ENCODE peak calls at places on chromosome 1, in six cellular contexts. M is H9, E is psoas muscle, C is IMR-90, V is lung, X is ascending aorta. W is an unnamed sample. For H3K4me1, the result is how much of the 10 kb centered on the place peaks cover.

GRCh38 chr1:157893681-157894080 is 52.1 kb upstream of the CD5L start:
- DNase-seq in M (no peak), E (no peak), C (no peak), V (no peak), X (no peak), W (no peak)

GRCh38 chr1:167669209-167670139 is 39.4 kb downstream of the RCSD1 start:
- DNase-seq in M (no peak), E (peak), C (no peak), V (no peak), X (no peak), W (no peak)

GRCh38 chr1:103265551-103265950 is 157.2 kb upstream of the COL11A1 start:
- DNase-seq in M (no peak), E (no peak), C (peak), V (no peak), X (no peak), W (no peak)

GRCh38 chr1:30763654-30764248 is 6.2 kb upstream of the LAPTM5 start:
- DNase-seq in M (no peak), E (peak), C (peak), V (no peak), X (no peak), W (no peak)

GRCh38 chr1:230250676-230251075 is 175.5 kb downstream of the PGBD5 start:
- DNase-seq in M (peak), E (no peak), C (no peak), V (no peak), X (no peak), W (no peak)

GRCh38 chr1:243642936-243643335 is 207.1 kb downstream of the AKT3 start:
- DNase-seq in M (no peak), E (no peak), C (peak), V (no peak), X (no peak), W (no peak)

GRCh38 chr1:88697503-88697902 is 13.4 kb downstream of the PKN2 start:
- DNase-seq in M (no peak), E (no peak), C (peak), V (no peak), X (no peak), W (no peak)

GRCh38 chr1:222081859-222082258 is 340.0 kb upstream of the DUSP10 start:
- DNase-seq in M (no peak), E (no peak), C (peak), V (no peak), X (no peak), W (no peak)

GRCh38 chr1:204940591-204940990 is 69.9 kb downstream of the NFASC start:
- DNase-seq in M (no peak), E (no peak), C (peak), V (no peak), X (no peak), W (no peak)

GRCh38 chr1:203200059-203200553 is 13.6 kb upstream of the CHI3L1 start:
- DNase-seq in M (no peak), E (no peak), C (peak), V (peak), X (no peak), W (peak)

GRCh38 chr1:185376840-185377635 is 60.0 kb upstream of the IVNS1ABP start:
- DNase-seq in M (no peak), E (no peak), C (peak), V (no peak), X (no peak), W (no peak)

GRCh38 chr1:207848234-207848633 is 62.7 kb downstream of the CD34 start:
- DNase-seq in M (no peak), E (peak), C (peak), V (peak), X (peak), W (peak)

GRCh38 chr1:4307911-4308545 is 346.4 kb upstream of the AJAP1 start:
- DNase-seq in M (peak), E (no peak), C (no peak), V (no peak), X (no peak), W (no peak)

GRCh38 chr1:239262538-239262937 is 123.8 kb upstream of the CHRM3 start:
- DNase-seq in M (no peak), E (no peak), C (no peak), V (no peak), X (no peak), W (no peak)

GRCh38 chr1:151782741-151783140 is 7.6 kb downstream of the TDRKH start:
- DNase-seq in M (no peak), E (no peak), C (no peak), V (no peak), X (no peak), W (no peak)

GRCh38 chr1:231241751-231242150 is 739 bp downstream of the GNPAT start:
- DNase-seq in M (no peak), E (no peak), C (no peak), V (no peak), X (no peak), W (no peak)

GRCh38 chr1:21496063-21496462 is 13.2 kb upstream of the ALPL start:
- DNase-seq in M (no peak), E (no peak), C (no peak), V (no peak), X (no peak), W (no peak)

GRCh38 chr1:230243583-230244377 is 176.7 kb downstream of the GALNT2 start:
- DNase-seq in M (no peak), E (no peak), C (peak), V (no peak), X (no peak), W (no peak)

DNA sequence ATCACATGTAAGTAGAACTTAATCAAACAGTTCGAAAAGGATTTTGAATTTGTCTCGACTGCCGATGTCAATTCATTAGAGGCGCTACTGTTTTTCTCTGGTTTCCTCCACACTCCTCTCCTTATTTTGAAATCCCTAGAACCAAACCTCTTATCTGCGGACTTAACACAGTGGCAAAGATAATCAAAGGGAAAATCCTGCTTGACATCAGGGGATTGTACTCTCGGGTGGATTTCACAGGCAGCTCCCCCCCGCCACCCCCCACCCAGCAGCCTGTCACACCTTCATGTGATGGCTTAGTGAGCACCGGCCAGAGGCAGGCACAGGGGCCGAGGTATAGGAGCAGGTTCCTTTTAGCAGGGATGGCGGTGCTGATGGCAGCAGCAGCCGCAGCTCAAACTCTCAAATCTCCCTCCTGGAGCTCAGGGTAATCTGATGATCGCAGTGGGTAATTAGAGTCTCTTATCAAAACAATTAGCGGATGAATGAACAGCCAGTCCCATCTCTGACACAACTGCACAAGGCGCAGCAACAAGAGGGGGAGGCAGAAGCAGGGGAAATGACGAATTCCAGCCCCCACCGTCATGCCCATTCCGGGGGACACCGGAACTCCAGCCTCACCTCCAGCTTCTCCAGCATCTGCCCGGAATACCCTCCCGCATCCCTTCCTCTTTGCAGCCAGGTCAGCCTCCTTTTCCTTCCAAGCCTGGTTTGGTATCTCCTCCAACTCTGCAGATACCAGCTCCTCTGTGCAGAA is 80.3 kb downstream of the SSBP3 start:
- DNase-seq in M (no peak), E (no peak), C (no peak), V (no peak), X (no peak), W (no peak)
- H3K4me1 ChIP-seq in M (under half), E (half or more), C (half or more), V (under half), X (under half), W (under half)

GRCh38 chr1:198364471-198364870 is 176.0 kb downstream of the ATP6V1G3 start:
- DNase-seq in M (no peak), E (no peak), C (peak), V (no peak), X (no peak), W (no peak)
- H3K4me1 ChIP-seq in M (under half), E (under half), C (under half), V (under half), X (under half), W (under half)

GRCh38 chr1:24825174-24825573 is 79.9 kb downstream of the CLIC4 start:
- DNase-seq in M (no peak), E (no peak), C (no peak), V (no peak), X (no peak), W (no peak)
- H3K4me1 ChIP-seq in M (under half), E (under half), C (under half), V (under half), X (under half), W (under half)

GRCh38 chr1:46524843-46525242 is 26.6 kb downstream of the KNCN start:
- DNase-seq in M (no peak), E (peak), C (no peak), V (no peak), X (no peak), W (no peak)

GRCh38 chr1:46526689-46527291 is 24.7 kb downstream of the KNCN start:
- DNase-seq in M (peak), E (peak), C (no peak), V (no peak), X (no peak), W (peak)

GRCh38 chr1:46527474-46528296 is 23.8 kb downstream of the KNCN start:
- DNase-seq in M (peak), E (peak), C (peak), V (peak), X (no peak), W (peak)

GRCh38 chr1:46525253-46525983 is 26.0 kb downstream of the KNCN start:
- DNase-seq in M (no peak), E (peak), C (no peak), V (no peak), X (no peak), W (no peak)

DNA sequence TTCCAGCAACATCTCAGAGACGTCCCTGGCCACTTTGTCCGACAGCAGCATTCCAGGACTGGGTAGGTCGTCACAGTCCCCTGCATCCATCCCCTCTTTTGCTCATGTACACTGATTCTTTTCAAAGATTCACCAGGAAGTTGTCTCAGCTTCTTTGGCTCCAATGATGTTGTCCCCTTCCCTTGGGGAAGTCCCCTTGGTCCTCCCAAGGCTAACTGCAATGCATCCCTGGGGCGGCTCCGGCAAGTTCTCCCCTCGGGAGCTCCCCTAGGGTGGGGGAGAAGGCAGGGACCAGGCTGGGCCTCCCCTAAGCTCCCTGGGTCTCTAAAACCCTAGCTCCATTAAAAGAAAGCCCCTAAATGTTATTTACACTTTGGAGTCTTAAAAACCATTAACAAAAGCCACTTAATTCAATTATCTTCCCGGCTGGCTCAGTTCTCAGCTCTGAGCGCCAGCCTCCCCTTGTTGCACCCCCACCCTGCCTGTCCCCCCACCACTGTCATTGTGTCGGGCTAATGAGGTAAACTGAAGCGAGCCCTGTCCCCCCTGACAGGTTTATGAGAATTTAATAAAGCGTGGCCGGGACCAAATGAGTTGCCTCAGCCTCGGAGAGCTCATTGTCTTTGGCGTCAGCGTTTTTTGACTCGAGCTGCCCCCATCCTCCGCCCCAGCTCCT is 25.3 kb downstream of the KNCN start:
- DNase-seq in M (no peak), E (peak), C (no peak), V (no peak), X (no peak), W (no peak)
- H3K4me1 ChIP-seq in M (under half), E (under half), C (under half), V (under half), X (under half), W (under half)

DNA sequence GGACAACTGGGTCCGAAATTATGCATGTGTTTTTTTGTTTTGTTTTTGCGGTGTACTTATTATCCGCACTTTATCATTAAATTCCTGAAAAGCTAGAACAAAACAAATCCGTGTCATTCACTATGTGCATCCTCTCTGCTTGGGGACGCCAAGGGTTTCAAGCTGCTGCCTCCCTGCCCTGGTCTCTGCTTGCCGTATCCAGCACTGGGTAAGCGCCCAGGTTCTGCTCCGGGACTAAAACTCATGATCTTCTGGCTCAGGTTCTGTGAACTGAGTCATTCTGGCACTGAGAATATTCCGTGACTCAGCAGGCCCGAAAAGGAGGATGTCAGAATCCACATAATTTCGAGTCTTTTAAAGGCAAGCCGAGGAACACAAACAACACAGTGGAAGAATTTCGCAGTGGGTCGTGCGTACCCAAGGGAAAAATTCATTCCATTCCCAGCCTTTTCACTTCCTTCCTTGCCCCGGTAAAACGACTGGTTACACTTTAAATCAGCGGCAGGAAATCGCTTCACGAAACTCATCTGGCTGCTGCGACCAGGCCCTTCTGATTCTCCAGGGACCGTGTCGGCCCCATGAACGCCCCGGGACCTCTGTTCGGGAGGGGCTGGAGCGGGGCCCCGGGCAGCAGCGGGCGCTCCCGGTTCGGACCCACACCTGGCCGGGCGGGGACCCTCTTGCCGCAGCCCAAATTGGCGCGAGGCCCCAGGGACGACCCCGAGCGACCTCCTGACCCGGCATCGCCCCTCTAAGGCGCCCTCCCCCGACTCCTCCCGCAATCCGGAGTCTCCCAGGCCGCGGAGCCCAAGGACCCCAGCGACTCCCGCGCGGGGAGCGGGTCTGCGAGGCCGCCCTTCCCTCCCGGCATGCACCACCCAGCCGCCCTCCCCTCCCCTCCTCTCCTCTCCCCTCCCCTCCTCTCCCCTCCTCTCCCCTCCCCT is 746 bp upstream of the LAMC1 start:
- DNase-seq in M (peak), E (peak), C (peak), V (peak), X (peak), W (peak)
- H3K4me1 ChIP-seq in M (under half), E (under half), C (under half), V (under half), X (under half), W (under half)

GRCh38 chr1:23483327-23484252 is at the start of gene ASAP3:
- DNase-seq in M (peak), E (peak), C (peak), V (peak), X (no peak), W (peak)

GRCh38 chr1:23481904-23482303 is 2.1 kb downstream of the ASAP3 start:
- DNase-seq in M (no peak), E (no peak), C (no peak), V (no peak), X (no peak), W (no peak)

GRCh38 chr1:23480187-23481025 is 3.6 kb downstream of the ASAP3 start:
- DNase-seq in M (no peak), E (no peak), C (no peak), V (no peak), X (no peak), W (no peak)

GRCh38 chr1:23478896-23479790 is 4.8 kb downstream of the ASAP3 start:
- DNase-seq in M (no peak), E (peak), C (peak), V (peak), X (peak), W (peak)

DNA sequence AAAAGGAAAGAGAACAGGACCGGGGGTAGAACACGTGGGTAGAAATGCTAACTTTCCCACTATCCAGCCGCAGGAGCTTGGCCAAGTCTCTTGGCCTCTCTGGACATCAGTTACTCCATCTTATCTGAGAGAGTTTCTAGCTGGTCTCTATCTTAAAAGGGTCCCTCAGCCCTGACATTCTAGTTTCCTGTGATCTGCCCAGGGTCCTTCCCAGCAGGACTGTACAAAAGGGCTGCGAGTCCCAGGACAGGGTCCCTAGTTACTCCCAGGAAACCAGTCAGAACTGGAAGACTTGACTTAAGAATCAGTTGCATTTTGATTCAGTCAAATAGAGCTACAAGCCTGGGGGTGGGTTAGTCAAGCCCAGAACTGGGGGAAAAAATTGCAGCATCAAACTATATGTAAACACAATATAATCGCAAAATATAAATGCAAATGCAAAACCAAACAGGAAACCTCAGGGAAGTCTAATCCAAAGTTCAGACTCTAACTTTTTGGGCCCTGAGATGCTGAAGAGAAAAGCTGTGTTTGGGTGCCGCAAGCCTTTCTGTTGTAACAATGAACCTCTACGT is 2.9 kb downstream of the ASAP3 start:
- DNase-seq in M (no peak), E (no peak), C (no peak), V (no peak), X (no peak), W (no peak)
- H3K4me1 ChIP-seq in M (under half), E (under half), C (under half), V (under half), X (under half), W (under half)

DNA sequence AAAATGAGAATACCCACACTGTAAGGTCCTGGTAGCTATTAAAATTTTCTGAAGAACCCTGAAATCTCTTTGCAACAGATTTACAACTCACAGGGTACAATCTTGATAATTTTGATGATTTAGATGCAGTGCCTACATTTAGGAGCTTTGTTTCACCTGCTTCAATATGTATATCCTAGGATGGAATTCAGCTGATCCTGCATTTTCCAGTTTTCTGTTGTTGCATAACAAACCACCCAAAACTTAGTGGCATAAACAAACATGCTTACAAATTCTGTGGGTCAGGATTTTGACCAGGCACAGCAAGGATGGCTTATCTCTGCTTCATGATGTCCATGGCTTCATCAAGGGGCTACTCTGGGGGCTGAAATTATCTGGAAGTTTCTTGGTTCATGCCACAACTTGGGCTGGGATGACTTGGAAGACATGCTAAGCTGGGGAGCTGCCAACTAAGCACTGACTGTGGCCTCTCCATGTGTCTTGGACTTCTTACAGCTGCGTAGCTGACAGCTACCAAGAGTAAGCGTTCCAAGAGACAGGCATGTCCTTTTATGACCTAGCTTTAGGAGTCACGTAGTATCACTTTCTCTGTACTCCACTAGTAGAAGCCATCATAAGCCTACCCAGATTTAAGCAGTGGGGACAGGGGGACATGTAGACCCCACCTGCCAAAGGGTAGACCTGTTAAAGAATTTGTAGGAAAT is 108.5 kb downstream of the CACHD1 start:
- DNase-seq in M (no peak), E (no peak), C (no peak), V (no peak), X (no peak), W (no peak)
- H3K4me1 ChIP-seq in M (under half), E (under half), C (under half), V (under half), X (under half), W (under half)

DNA sequence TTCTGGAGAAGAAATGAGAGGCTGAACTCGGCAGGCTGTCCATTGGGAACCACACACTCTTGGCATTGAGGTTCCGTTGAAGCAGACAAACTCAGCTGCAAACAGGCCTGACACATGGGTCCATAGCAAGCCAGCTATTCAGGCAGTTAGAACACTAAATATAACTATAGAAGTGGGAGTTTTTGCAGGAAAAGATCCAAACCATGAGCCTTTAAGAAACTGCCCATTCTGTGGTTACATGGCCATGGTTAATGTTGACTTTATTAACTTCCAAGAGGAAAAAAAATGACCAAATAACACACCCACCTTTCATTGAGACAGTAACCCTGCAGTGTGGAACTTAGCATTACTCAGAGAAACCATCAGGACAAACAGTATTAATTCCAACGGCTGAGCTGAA is 84.7 kb upstream of the BCL10 start:
- DNase-seq in M (no peak), E (no peak), C (peak), V (no peak), X (no peak), W (no peak)
- H3K4me1 ChIP-seq in M (under half), E (under half), C (under half), V (under half), X (under half), W (under half)

W was measured in right lobe of liver.